ENCODE peak calls at places on chromosome 10, in seven cellular contexts. N is NCI-H1092, D is A549, Y is C1 segment of cervical spinal cord, G is adrenal gland, S is mucosa of descending colon, U is HT-29. J is an unnamed sample.

GRCh38 chr10:56095506-56096225 is 265.4 kb downstream of the ZWINT start:
- DNase-seq in S (no peak), D (no peak), Y (no peak), G (no peak), U (no peak), N (no peak), J (no peak)

GRCh38 chr10:37732685-37733084 is 124.7 kb downstream of the ZNF248 start:
- DNase-seq in G (no peak), Y (no peak), D (peak), U (no peak), N (no peak), S (no peak), J (no peak)

GRCh38 chr10:25933653-25934608 is at the start of gene MYO3A:
- DNase-seq in N (peak), S (no peak), D (no peak), G (no peak), Y (no peak), U (no peak), J (peak)

GRCh38 chr10:110827410-110827809 is 44.3 kb upstream of the PDCD4 start:
- DNase-seq in N (no peak), U (no peak), Y (no peak), D (no peak), S (no peak), G (no peak), J (no peak)

GRCh38 chr10:122062831-122063674 is 74.1 kb downstream of the TACC2 start:
- DNase-seq in G (peak), S (peak), U (peak), N (no peak), D (peak), Y (peak), J (peak)

GRCh38 chr10:6528198-6528950 is 51.7 kb downstream of the PRKCQ start:
- DNase-seq in U (no peak), D (no peak), Y (no peak), N (no peak), G (no peak), S (no peak), J (no peak)

GRCh38 chr10:14604181-14605142 is 170.2 kb downstream of the FAM107B start:
- DNase-seq in Y (peak), G (peak), N (peak), U (peak), D (peak), S (peak), J (no peak)

GRCh38 chr10:60943372-60944158 is 420 bp downstream of the RHOBTB1 start:
- DNase-seq in D (peak), Y (peak), G (peak), U (peak), S (peak), N (peak), J (no peak)

GRCh38 chr10:78830062-78830974 is 238.4 kb upstream of the ZMIZ1 start:
- DNase-seq in D (peak), U (no peak), Y (no peak), G (no peak), N (no peak), S (no peak), J (no peak)

GRCh38 chr10:86178401-86179142 is 188.0 kb downstream of the GRID1 start:
- DNase-seq in S (peak), U (peak), Y (no peak), N (no peak), G (no peak), D (peak), J (no peak)

GRCh38 chr10:96974348-96974747 is 142.2 kb downstream of the LCOR start:
- DNase-seq in N (no peak), S (no peak), G (no peak), Y (no peak), D (no peak), U (no peak), J (no peak)

GRCh38 chr10:60048146-60048545 is 141.8 kb upstream of the CCDC6 start:
- DNase-seq in Y (no peak), N (no peak), D (peak), S (peak), U (peak), G (no peak), J (no peak)

GRCh38 chr10:110215751-110216150 is 8.3 kb downstream of the MXI1 start:
- DNase-seq in N (no peak), Y (no peak), D (no peak), U (no peak), G (no peak), S (no peak), J (no peak)

GRCh38 chr10:84291389-84291788 is 37.0 kb upstream of the CCSER2 start:
- DNase-seq in G (no peak), S (peak), U (peak), N (no peak), Y (no peak), D (no peak), J (no peak)

GRCh38 chr10:61750943-61751471 is 88.3 kb downstream of the CABCOCO1 start:
- DNase-seq in S (peak), Y (no peak), D (peak), N (no peak), U (peak), G (peak), J (no peak)

GRCh38 chr10:78906734-78907385 is 161.9 kb upstream of the ZMIZ1 start:
- DNase-seq in S (no peak), Y (no peak), U (no peak), D (no peak), G (no peak), N (no peak), J (no peak)

GRCh38 chr10:17237163-17237562 is 9.1 kb downstream of the VIM start:
- DNase-seq in N (no peak), D (no peak), Y (no peak), U (no peak), G (no peak), S (no peak), J (no peak)

GRCh38 chr10:3969876-3970666 is 185.1 kb upstream of the KLF6 start:
- DNase-seq in G (no peak), S (peak), D (no peak), N (no peak), U (peak), Y (no peak), J (no peak)

GRCh38 chr10:70376436-70377378 is 5.7 kb downstream of the LRRC20 start:
- DNase-seq in U (no peak), G (no peak), N (no peak), S (no peak), D (no peak), Y (no peak), J (no peak)

GRCh38 chr10:112278871-112279270 is 4.3 kb upstream of the TECTB start:
- DNase-seq in U (no peak), G (no peak), S (no peak), D (no peak), Y (no peak), N (no peak), J (no peak)

GRCh38 chr10:77030915-77031425 is 606.6 kb downstream of the KCNMA1 start:
- DNase-seq in U (no peak), D (no peak), G (no peak), Y (no peak), S (no peak), N (no peak), J (no peak)

J was measured in NCI-H2029 treated with DMSO at 0.1 percent for 48 hours.